ENCODE peak calls at places on chromosome X, in five cellular contexts. Y is H9, V is neuronal stem cell, N is mesenchymal stem cell, P is H1. D is an unnamed sample.

GRCh38 chrX:1463581-1464281 is 11.0 kb upstream of the ASMTL start:
- DNase-seq in N (no peak), P (peak), Y (peak), V (no peak), D (no peak)

GRCh38 chrX:3939967-3940610 is 226.6 kb upstream of the PRKX start:
- DNase-seq in Y (no peak), V (no peak), P (no peak), N (peak), D (peak)

GRCh38 chrX:148035371-148035770 is 54.2 kb downstream of the FMR1NB start:
- DNase-seq in V (no peak), P (no peak), Y (no peak), N (no peak), D (no peak)

GRCh38 chrX:129600981-129601424 is 53.8 kb downstream of the APLN start:
- DNase-seq in P (no peak), N (peak), Y (no peak), V (no peak), D (peak)

GRCh38 chrX:13387656-13388421 is 68.0 kb upstream of the ATXN3L start:
- DNase-seq in N (peak), V (no peak), P (no peak), Y (no peak), D (no peak)

GRCh38 chrX:114462266-114462665 is 121.6 kb upstream of the HTR2C start:
- DNase-seq in Y (no peak), V (no peak), N (no peak), P (no peak), D (no peak)

GRCh38 chrX:31099536-31100090 is 27.8 kb upstream of the FTHL17 start:
- DNase-seq in V (no peak), Y (no peak), N (no peak), P (no peak), D (peak)

GRCh38 chrX:129998006-129998405 is 15.6 kb downstream of the BCORL1 start:
- DNase-seq in V (no peak), N (no peak), P (no peak), Y (no peak), D (no peak)

GRCh38 chrX:23737413-23737812 is 5.7 kb downstream of the ACOT9 start:
- DNase-seq in Y (no peak), P (no peak), N (peak), V (no peak), D (no peak)

GRCh38 chrX:153829799-153830631 is at the start of gene PDZD4:
- DNase-seq in V (no peak), N (no peak), P (peak), Y (no peak), D (no peak)

GRCh38 chrX:102765794-102766193 is 45.3 kb downstream of the GPRASP3 start:
- DNase-seq in N (peak), Y (no peak), V (no peak), P (no peak), D (peak)

GRCh38 chrX:70452143-70452733 is 7.6 kb downstream of the DLG3 start:
- DNase-seq in N (peak), V (no peak), P (peak), Y (peak), D (no peak)

GRCh38 chrX:15903186-15903681 is 48.6 kb upstream of the AP1S2 start:
- DNase-seq in V (no peak), Y (no peak), N (no peak), P (no peak), D (no peak)

GRCh38 chrX:120857240-120857639 is 18.4 kb downstream of the CT47B1 start:
- DNase-seq in V (no peak), P (peak), N (no peak), Y (peak), D (peak)

GRCh38 chrX:29662101-29662500 is 553.3 kb upstream of the MAGEB2 start:
- DNase-seq in V (no peak), Y (no peak), N (peak), P (no peak), D (no peak)

GRCh38 chrX:130110379-130111219 is at the start of gene ELF4:
- DNase-seq in V (no peak), Y (no peak), P (no peak), N (peak), D (no peak)

GRCh38 chrX:19599253-19599652 is 83.9 kb upstream of the MAP3K15 start:
- DNase-seq in N (no peak), V (no peak), P (no peak), Y (no peak), D (no peak)

GRCh38 chrX:12548746-12549145 is 242.5 kb upstream of the PRPS2 start:
- DNase-seq in Y (peak), N (peak), V (peak), P (peak), D (no peak)

GRCh38 chrX:102067966-102068723 is 57.3 kb upstream of the TCEAL2 start:
- DNase-seq in N (peak), P (no peak), Y (no peak), V (no peak), D (no peak)

GRCh38 chrX:46040001-46040400 is 505.2 kb downstream of the ZNF674 start:
- DNase-seq in Y (no peak), V (no peak), P (no peak), N (no peak), D (peak)

GRCh38 chrX:46039526-46039925 is 505.7 kb downstream of the ZNF674 start:
- DNase-seq in Y (no peak), N (no peak), V (no peak), P (no peak), D (no peak)

GRCh38 chrX:46044486-46044885 is 500.7 kb downstream of the ZNF674 start:
- DNase-seq in N (no peak), V (no peak), P (no peak), Y (no peak), D (no peak)
- H3K27ac ChIP-seq in N (no peak), V (no peak), P (no peak), Y (no peak), D (no peak)

DNA sequence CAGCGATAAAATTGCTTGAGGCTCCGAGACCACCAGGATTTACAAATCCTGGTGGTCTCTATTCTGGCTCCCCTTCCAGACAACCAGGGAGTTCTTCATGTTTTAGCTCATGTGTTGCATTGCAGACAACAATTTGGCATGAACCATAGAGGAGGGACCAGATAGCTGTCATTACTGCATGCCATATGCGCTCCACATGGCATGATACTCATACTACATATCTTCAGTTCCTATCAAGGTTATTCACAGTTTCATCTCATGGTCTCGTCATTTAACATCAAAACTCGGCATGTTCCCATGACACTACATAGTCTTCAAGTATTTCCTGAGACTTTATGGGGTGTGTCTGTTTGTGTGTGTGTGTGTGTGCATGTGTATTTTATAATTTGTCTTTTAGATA is 220.3 kb downstream of the OR13H1 start:
- DNase-seq in V (no peak), Y (no peak), N (no peak), P (no peak), D (peak)
- H2BK12ac ChIP-seq in V (no peak), Y (no peak), N (no peak), P (no peak), D (no peak)

DNA sequence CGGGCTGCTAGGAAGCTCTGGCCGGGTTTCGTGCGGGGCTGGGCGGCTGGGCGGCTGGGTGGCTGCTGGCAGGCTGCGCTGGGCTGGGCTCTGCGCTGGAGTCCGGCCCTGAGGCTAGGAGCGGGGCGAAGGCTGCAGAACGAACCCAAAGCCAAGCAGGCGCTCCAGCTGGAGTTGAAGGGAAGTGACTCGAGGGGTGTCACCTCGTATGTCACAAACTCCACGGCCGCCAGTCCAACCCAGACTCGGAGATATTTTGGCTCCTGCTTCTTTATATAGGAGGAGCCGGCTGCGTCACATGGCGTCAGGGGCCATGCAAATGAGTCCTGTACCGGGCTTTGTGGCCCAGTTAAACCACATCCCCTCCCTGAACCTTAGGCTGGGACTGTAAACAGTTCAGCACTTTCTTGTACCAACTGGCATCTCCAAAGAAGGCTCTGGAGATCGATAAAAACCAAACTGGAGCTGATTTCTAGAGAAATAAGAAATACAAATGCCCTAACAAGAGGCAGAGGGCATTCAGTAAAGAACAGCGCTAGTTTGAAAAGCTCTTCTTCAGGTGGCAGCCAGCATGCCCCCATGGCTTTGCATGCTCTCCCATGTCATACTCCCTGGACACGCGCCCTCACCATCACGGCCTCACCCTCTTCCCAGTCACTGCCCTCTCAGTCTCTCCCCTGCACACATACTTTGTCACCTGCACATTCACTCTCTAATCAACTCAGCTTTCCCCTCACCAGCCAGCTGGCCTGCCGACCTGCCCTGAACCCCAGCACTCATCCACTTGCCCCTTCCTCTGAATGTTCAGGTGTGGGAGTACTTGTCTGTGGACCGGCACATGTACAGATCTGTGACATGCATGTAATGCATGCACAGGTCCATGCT is 58.5 kb downstream of the TSC22D3 start:
- DNase-seq in Y (peak), V (peak), P (peak), N (peak), D (peak)
- H3K27ac ChIP-seq in Y (no peak), V (no peak), P (no peak), N (peak), D (peak)

GRCh38 chrX:63613531-63614028 is 171.4 kb downstream of the ARHGEF9 start:
- DNase-seq in N (no peak), P (no peak), Y (no peak), V (no peak), D (no peak)
- H2BK12ac ChIP-seq in N (no peak), P (no peak), Y (no peak), V (no peak), D (no peak)

GRCh38 chrX:77668391-77669237 is 117.4 kb downstream of the ATRX start:
- DNase-seq in N (peak), P (no peak), V (no peak), Y (no peak), D (no peak)
- H3K27ac ChIP-seq in N (no peak), P (no peak), V (no peak), Y (no peak), D (no peak)

D was measured in trophoblast cell.